ENCODE peak calls at places on chromosome 2, in ten cellular contexts. O, D, R, V, G, J, I, X, S and L are unnamed samples.

GRCh38 chr2:8650256-8650655 is 31.6 kb upstream of the ID2 start:
- DNase-seq in S (no peak), V (no peak), D (no peak), J (no peak), O (no peak), G (no peak), R (no peak), X (no peak), I (no peak), L (no peak)

GRCh38 chr2:3268705-3269029 is 109.0 kb downstream of the EIPR1 start:
- DNase-seq in R (no peak), O (no peak), S (peak; percentile 8), J (no peak), X (no peak), I (no peak), V (no peak), D (no peak), G (no peak), L (no peak)

GRCh38 chr2:162266468-162266754 is 23.2 kb upstream of the FAP start:
- DNase-seq in S (no peak), G (peak; percentile 51), V (peak; percentile 40), I (peak; percentile 49), D (no peak), R (no peak), J (no peak), X (no peak), O (no peak), L (no peak)

GRCh38 chr2:207504513-207505171 is 25.1 kb upstream of the CREB1 start:
- DNase-seq in X (no peak), O (no peak), G (peak; percentile 91), R (peak; percentile 28), I (peak; percentile 88), J (peak; percentile 91), D (no peak), S (no peak), V (peak; percentile 53), L (peak; percentile 98)

GRCh38 chr2:205857532-205857931 is 175.2 kb downstream of the NRP2 start:
- DNase-seq in D (no peak), X (no peak), I (no peak), R (no peak), G (no peak), V (no peak), J (no peak), S (no peak), O (no peak), L (no peak)

GRCh38 chr2:227378371-227378782 is 729 bp downstream of the TM4SF20 start:
- DNase-seq in R (no peak), I (no peak), J (peak; percentile 73), X (no peak), O (no peak), G (no peak), V (no peak), D (no peak), S (no peak), L (no peak)

GRCh38 chr2:34353498-34354113 is 754.5 kb upstream of the FAM98A start:
- DNase-seq in O (no peak), X (no peak), I (no peak), G (no peak), D (no peak), R (no peak), V (no peak), J (no peak), S (no peak), L (no peak)

GRCh38 chr2:240560084-240560479 is at the start of gene DUSP28:
- DNase-seq in V (peak; percentile 95), O (peak; percentile 54), S (peak; percentile 95), X (no peak), J (peak; percentile 85), D (peak; percentile 96), R (peak; percentile 94), G (peak; percentile 79), I (peak; percentile 89), L (no peak)

GRCh38 chr2:47039502-47039870 is 115.6 kb downstream of the STPG4 start:
- DNase-seq in O (no peak), V (no peak), R (no peak), D (no peak), S (no peak), J (no peak), I (no peak), X (no peak), G (no peak), L (no peak)

GRCh38 chr2:42742740-42743666 is 20.9 kb downstream of the OXER1 start:
- DNase-seq in G (no peak), S (no peak), R (no peak), X (no peak), I (no peak), D (no peak), O (no peak), V (no peak), J (no peak), L (no peak)
- TF ChIP-seq CTCF in G (no peak), S (no peak), R (no peak), X (no peak), I (no peak), D (no peak), O (no peak), V (no peak), J (no peak), L (no peak)

GRCh38 chr2:237061356-237061755 is 24.3 kb upstream of the COPS8 start:
- DNase-seq in S (no peak), J (no peak), G (no peak), X (no peak), I (no peak), R (no peak), O (no peak), D (no peak), V (no peak), L (no peak)

GRCh38 chr2:237064203-237065061 is 21.3 kb upstream of the COPS8 start:
- DNase-seq in S (no peak), V (no peak), J (no peak), I (no peak), R (no peak), G (no peak), D (no peak), O (no peak), X (no peak), L (no peak)

GRCh38 chr2:237067985-237068576 is 17.6 kb upstream of the COPS8 start:
- DNase-seq in G (peak; percentile 51), O (no peak), S (no peak), J (no peak), R (no peak), I (peak; percentile 73), X (no peak), V (no peak), D (no peak), L (no peak)

GRCh38 chr2:237062585-237062984 is 23.1 kb upstream of the COPS8 start:
- DNase-seq in D (no peak), R (no peak), S (no peak), X (no peak), I (no peak), J (peak; percentile 23), G (peak; percentile 33), V (no peak), O (no peak), L (no peak)

DNA sequence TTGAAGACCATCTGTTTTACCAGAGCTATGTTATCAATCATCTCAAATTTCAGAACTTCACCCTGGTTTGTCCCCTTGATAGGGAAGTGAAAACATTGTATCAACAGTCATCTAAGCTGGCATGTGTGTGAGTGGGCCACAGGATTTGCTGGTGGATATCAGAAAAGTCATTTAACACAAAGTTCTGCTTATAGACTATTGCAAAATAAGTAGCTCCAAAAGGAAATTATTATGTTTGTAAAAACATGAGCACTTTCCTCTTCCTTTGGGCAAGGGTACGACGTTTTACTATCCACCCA is 20.7 kb upstream of the COPS8 start:
- DNase-seq in R (no peak), O (no peak), V (no peak), J (no peak), X (no peak), G (no peak), S (no peak), I (no peak), D (no peak), L (no peak)
- H3K4me3 ChIP-seq in R (no peak overlapping the region), O (no peak overlapping the region), V (no peak overlapping the region), J (no peak overlapping the region), X (no peak overlapping the region), G (no peak overlapping the region), S (no peak overlapping the region), I (no peak overlapping the region), D (no peak overlapping the region), L (no peak overlapping the region)

DNA sequence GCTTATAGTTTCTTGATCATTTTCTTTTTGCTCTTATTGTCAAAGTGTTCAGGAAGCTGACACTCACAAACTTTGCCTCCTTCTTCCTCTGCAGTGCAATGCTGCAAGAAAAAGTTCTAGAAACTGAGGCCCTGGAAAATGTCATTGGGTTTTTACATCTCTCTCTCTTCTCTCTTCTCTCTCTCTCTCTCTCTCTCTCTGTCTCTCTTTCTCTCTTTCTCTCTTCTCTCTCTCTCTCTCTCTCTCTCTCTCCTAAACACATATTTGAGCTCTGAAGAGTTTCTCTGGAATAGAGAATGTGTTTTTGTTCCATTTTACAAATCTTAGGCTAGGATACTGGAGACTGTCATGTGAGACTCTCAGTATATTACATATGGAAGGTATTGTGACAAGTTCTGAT is 41.6 kb upstream of the EHBP1 start:
- DNase-seq in G (no peak), I (no peak), J (peak; percentile 30), S (no peak), R (no peak), X (no peak), O (no peak), V (no peak), D (no peak), L (no peak)
- TF ChIP-seq CTCF in G (no peak), I (no peak), J (no peak), S (no peak), R (no peak), X (no peak), O (no peak), V (no peak), D (no peak), L (no peak)

GRCh38 chr2:157501026-157501425 is 57.1 kb upstream of the CYTIP start:
- DNase-seq in R (no peak), I (no peak), G (no peak), S (no peak), V (no peak), D (no peak), X (no peak), O (no peak), J (no peak), L (no peak)
- H3K4me3 ChIP-seq in R (no peak overlapping the region), I (no peak overlapping the region), G (no peak overlapping the region), S (no peak overlapping the region), V (no peak overlapping the region), D (no peak overlapping the region), X (no peak overlapping the region), O (no peak overlapping the region), J (no peak overlapping the region), L (no peak overlapping the region)

GRCh38 chr2:109297566-109298205 is 168.7 kb downstream of the SH3RF3 start:
- DNase-seq in O (no peak), S (no peak), G (no peak), X (no peak), D (no peak), J (no peak), V (no peak), I (no peak), R (no peak), L (no peak)
- TF ChIP-seq CTCF in O (no peak), S (no peak), G (no peak), X (no peak), D (no peak), J (no peak), V (no peak), I (no peak), R (no peak), L (no peak)

GRCh38 chr2:219057709-219058540 is 2.8 kb downstream of the IHH start:
- DNase-seq in I (peak; percentile 75), S (peak; percentile 87), J (peak; percentile 53), D (peak; percentile 88), V (peak; percentile 76), O (no peak), R (peak; percentile 85), X (no peak), G (peak; percentile 60), L (no peak)
- H3K4me3 ChIP-seq in I (no peak overlapping the region), S (peak overlapping the region; percentile 58), J (peak overlapping the region; percentile 12), D (peak overlapping the region; percentile 31), V (no peak overlapping the region), O (peak overlapping the region; percentile 7), R (no peak overlapping the region), X (peak overlapping the region; percentile 17), G (no peak overlapping the region), L (no peak overlapping the region)